ENCODE peak calls at places on chromosomes 7 and 10, in six cellular contexts. One of them, this sample, is unnamed.

GRCh38 chr10:13003004-13003403 is 1.5 kb upstream of the CCDC3 start:
- DNase-seq in neuronal stem cell: no peak
- DNase-seq in EH: no peak
- DNase-seq in AG08395: no peak
- DNase-seq in activated CD4-positive, alpha-beta T cell treated with anti-CD3 and anti-CD28 coated beads for 4 hours: no peak
- DNase-seq in foreskin fibroblast: peak; percentile 2
- DNase-seq in this sample: no peak

GRCh38 chr10:131830446-131831130 is 70.2 kb upstream of the PPP2R2D start:
- DNase-seq in neuronal stem cell: no peak
- DNase-seq in activated CD4-positive, alpha-beta T cell treated with anti-CD3 and anti-CD28 coated beads for 4 hours: no peak
- DNase-seq in AG08395: no peak
- DNase-seq in foreskin fibroblast: no peak
- DNase-seq in EH: no peak
- DNase-seq in this sample: no peak

GRCh38 chr7:31922883-31923282 is 147.3 kb downstream of the PDE1C start:
- DNase-seq in activated CD4-positive, alpha-beta T cell treated with anti-CD3 and anti-CD28 coated beads for 4 hours: no peak
- DNase-seq in AG08395: no peak
- DNase-seq in foreskin fibroblast: no peak
- DNase-seq in neuronal stem cell: no peak
- DNase-seq in EH: peak; percentile 23
- DNase-seq in this sample: no peak

GRCh38 chr7:2711895-2712675 is 24.1 kb downstream of the AMZ1 start:
- DNase-seq in foreskin fibroblast: no peak
- DNase-seq in activated CD4-positive, alpha-beta T cell treated with anti-CD3 and anti-CD28 coated beads for 4 hours: no peak
- DNase-seq in AG08395: no peak
- DNase-seq in EH: no peak
- DNase-seq in neuronal stem cell: no peak
- DNase-seq in this sample: no peak

GRCh38 chr7:139842414-139843210 is 13.5 kb downstream of the TBXAS1 start:
- DNase-seq in EH: no peak
- DNase-seq in neuronal stem cell: no peak
- DNase-seq in foreskin fibroblast: no peak
- DNase-seq in AG08395: no peak
- DNase-seq in activated CD4-positive, alpha-beta T cell treated with anti-CD3 and anti-CD28 coated beads for 4 hours: no peak
- DNase-seq in this sample: no peak

GRCh38 chr10:42975005-42975493 is 101.8 kb upstream of the RET start:
- DNase-seq in AG08395: no peak
- DNase-seq in foreskin fibroblast: no peak
- DNase-seq in activated CD4-positive, alpha-beta T cell treated with anti-CD3 and anti-CD28 coated beads for 4 hours: no peak
- DNase-seq in neuronal stem cell: no peak
- DNase-seq in EH: no peak
- DNase-seq in this sample: no peak

GRCh38 chr7:134558370-134558769 is 9.5 kb downstream of the AKR1B15 start:
- DNase-seq in foreskin fibroblast: no peak
- DNase-seq in activated CD4-positive, alpha-beta T cell treated with anti-CD3 and anti-CD28 coated beads for 4 hours: no peak
- DNase-seq in EH: no peak
- DNase-seq in AG08395: no peak
- DNase-seq in neuronal stem cell: no peak
- DNase-seq in this sample: no peak

GRCh38 chr10:26422977-26423376 is 15.2 kb upstream of the APBB1IP start:
- DNase-seq in AG08395: no peak
- DNase-seq in EH: no peak
- DNase-seq in neuronal stem cell: no peak
- DNase-seq in foreskin fibroblast: no peak
- DNase-seq in activated CD4-positive, alpha-beta T cell treated with anti-CD3 and anti-CD28 coated beads for 4 hours: no peak
- DNase-seq in this sample: no peak

GRCh38 chr7:130940907-130941306 is 206.9 kb upstream of the KLF14 start:
- DNase-seq in activated CD4-positive, alpha-beta T cell treated with anti-CD3 and anti-CD28 coated beads for 4 hours: no peak
- DNase-seq in EH: no peak
- DNase-seq in foreskin fibroblast: no peak
- DNase-seq in neuronal stem cell: no peak
- DNase-seq in AG08395: no peak
- DNase-seq in this sample: no peak

GRCh38 chr7:15086171-15086745 is 183.7 kb upstream of the DGKB start:
- DNase-seq in AG08395: peak; percentile 2
- DNase-seq in foreskin fibroblast: peak; percentile 39
- DNase-seq in neuronal stem cell: no peak
- DNase-seq in EH: no peak
- DNase-seq in activated CD4-positive, alpha-beta T cell treated with anti-CD3 and anti-CD28 coated beads for 4 hours: no peak
- DNase-seq in this sample: no peak

GRCh38 chr10:102384053-102384452 is 11.5 kb upstream of the NFKB2 start:
- DNase-seq in AG08395: no peak
- DNase-seq in foreskin fibroblast: no peak
- DNase-seq in EH: peak; percentile 27
- DNase-seq in activated CD4-positive, alpha-beta T cell treated with anti-CD3 and anti-CD28 coated beads for 4 hours: no peak
- DNase-seq in neuronal stem cell: no peak
- DNase-seq in this sample: no peak

GRCh38 chr10:119447823-119448546 is 94.5 kb downstream of the RGS10 start:
- DNase-seq in EH: no peak
- DNase-seq in foreskin fibroblast: no peak
- DNase-seq in activated CD4-positive, alpha-beta T cell treated with anti-CD3 and anti-CD28 coated beads for 4 hours: no peak
- DNase-seq in neuronal stem cell: no peak
- DNase-seq in AG08395: no peak
- DNase-seq in this sample: no peak

GRCh38 chr7:121395494-121395960 is 581 bp downstream of the FAM3C start:
- DNase-seq in neuronal stem cell: no peak
- DNase-seq in AG08395: peak; percentile 14
- DNase-seq in activated CD4-positive, alpha-beta T cell treated with anti-CD3 and anti-CD28 coated beads for 4 hours: peak; percentile 62
- DNase-seq in foreskin fibroblast: peak; percentile 7
- DNase-seq in EH: peak; percentile 61
- DNase-seq in this sample: peak; percentile 40

GRCh38 chr10:121260383-121260782 is 337.9 kb downstream of the FGFR2 start:
- DNase-seq in EH: no peak
- DNase-seq in neuronal stem cell: no peak
- DNase-seq in activated CD4-positive, alpha-beta T cell treated with anti-CD3 and anti-CD28 coated beads for 4 hours: no peak
- DNase-seq in AG08395: no peak
- DNase-seq in foreskin fibroblast: no peak
- DNase-seq in this sample: no peak

GRCh38 chr7:155192961-155193640 is 104.6 kb upstream of the INSIG1 start:
- DNase-seq in neuronal stem cell: no peak
- DNase-seq in activated CD4-positive, alpha-beta T cell treated with anti-CD3 and anti-CD28 coated beads for 4 hours: no peak
- DNase-seq in EH: no peak
- DNase-seq in foreskin fibroblast: no peak
- DNase-seq in AG08395: no peak
- DNase-seq in this sample: no peak